ENCODE peak calls at places on chromosome X, in six cellular contexts. E is heart right ventricle, Y is lung, L is GM04504, W is iris pigment epithelial cell, S is RPMI7951. N is an unnamed sample.

GRCh38 chrX:17425151-17425550 is 50.2 kb downstream of the NHS start:
- DNase-seq in E (no peak), Y (no peak), L (no peak), W (no peak), S (no peak), N (no peak)

GRCh38 chrX:45851434-45851991 is 650.8 kb upstream of the DIPK2B start:
- DNase-seq in E (no peak), Y (no peak), L (no peak), W (peak; percentile 26), S (peak; percentile 53), N (peak; percentile 57)

GRCh38 chrX:119118780-119119395 is 8.7 kb downstream of the KIAA1210 start:
- DNase-seq in E (peak; percentile 40), Y (no peak), L (peak; percentile 9), W (peak; percentile 49), S (peak; percentile 22), N (peak; percentile 46)

GRCh38 chrX:154401918-154402621 is 3.9 kb downstream of the RPL10 start:
- DNase-seq in E (no peak), Y (no peak), L (no peak), W (no peak), S (no peak), N (no peak)

GRCh38 chrX:1466232-1466661 is 13.5 kb upstream of the ASMTL start:
- DNase-seq in E (no peak), Y (peak; percentile 26), L (no peak), W (no peak), S (no peak), N (no peak)

GRCh38 chrX:39764441-39764914 is 333.3 kb downstream of the BCOR start:
- DNase-seq in E (no peak), Y (no peak), L (no peak), W (peak; percentile 63), S (peak; percentile 74), N (no peak)

GRCh38 chrX:123962006-123962485 is 540 bp downstream of the STAG2 start:
- DNase-seq in E (no peak), Y (no peak), L (no peak), W (no peak), S (no peak), N (no peak)

GRCh38 chrX:42748067-42748850 is 29.7 kb downstream of the PPP1R2C start:
- DNase-seq in E (no peak), Y (no peak), L (no peak), W (peak; percentile 24), S (no peak), N (no peak)

GRCh38 chrX:68421651-68422050 is 11.6 kb downstream of the OPHN1 start:
- DNase-seq in E (no peak), Y (no peak), L (no peak), W (no peak), S (no peak), N (no peak)

GRCh38 chrX:44828008-44828605 is 15.7 kb upstream of the DUSP21 start:
- DNase-seq in E (no peak), Y (no peak), L (peak; percentile 70), W (peak; percentile 88), S (peak; percentile 78), N (no peak)

GRCh38 chrX:95945528-95945927 is 739.1 kb upstream of the DIAPH2 start:
- DNase-seq in E (no peak), Y (no peak), L (no peak), W (no peak), S (no peak), N (no peak)